ENCODE peak calls at places on chromosome 9, in seven cellular contexts. A is A549, R is gastrocnemius medialis, J is testis, Z is IMR-90, W is stomach, V is tibial nerve. H is an unnamed sample.

GRCh38 chr9:71249729-71250317 is 128.4 kb upstream of the TRPM3 start:
- DNase-seq in A (peak; percentile 73), R (no peak), J (peak; percentile 46), Z (peak; percentile 64), W (no peak), V (no peak), H (no peak)

GRCh38 chr9:99783799-99784198 is 37.9 kb upstream of the NR4A3 start:
- DNase-seq in A (no peak), R (no peak), J (no peak), Z (no peak), W (no peak), V (no peak), H (no peak)

GRCh38 chr9:18473551-18474279 is at the start of gene ADAMTSL1:
- DNase-seq in A (no peak), R (no peak), J (peak; percentile 32), Z (peak; percentile 72), W (peak; percentile 48), V (no peak), H (no peak)

GRCh38 chr9:69325409-69326212 is 596 bp downstream of the ENTREP1 start:
- DNase-seq in A (no peak), R (peak; percentile 35), J (peak; percentile 36), Z (no peak), W (peak; percentile 45), V (no peak), H (no peak)

GRCh38 chr9:93895535-93895934 is 59.6 kb downstream of the BARX1 start:
- DNase-seq in A (no peak), R (no peak), J (no peak), Z (no peak), W (no peak), V (no peak), H (no peak)

GRCh38 chr9:106286249-106286648 is 576.7 kb upstream of the ZNF462 start:
- DNase-seq in A (peak; percentile 11), R (no peak), J (peak; percentile 48), Z (no peak), W (no peak), V (no peak), H (no peak)

GRCh38 chr9:109401169-109401989 is 80.5 kb upstream of the EPB41L4B start:
- DNase-seq in A (peak; percentile 74), R (no peak), J (peak; percentile 72), Z (peak; percentile 35), W (peak; percentile 80), V (no peak), H (no peak)

GRCh38 chr9:107739601-107740082 is 250.1 kb upstream of the KLF4 start:
- DNase-seq in A (no peak), R (peak; percentile 78), J (peak; percentile 71), Z (peak; percentile 15), W (peak; percentile 71), V (no peak), H (no peak)

GRCh38 chr9:107856633-107857032 is 367.1 kb upstream of the KLF4 start:
- DNase-seq in A (peak; percentile 12), R (no peak), J (no peak), Z (no peak), W (no peak), V (no peak), H (no peak)

GRCh38 chr9:14811844-14812243 is 89.3 kb upstream of the CER1 start:
- DNase-seq in A (no peak), R (no peak), J (no peak), Z (no peak), W (no peak), V (no peak), H (no peak)

GRCh38 chr9:18761742-18762141 is 271.3 kb downstream of the SAXO1 start:
- DNase-seq in A (no peak), R (no peak), J (no peak), Z (no peak), W (no peak), V (no peak), H (no peak)

GRCh38 chr9:108444400-108445358 is 411.1 kb downstream of the ACTL7B start:
- DNase-seq in A (peak; percentile 30), R (no peak), J (no peak), Z (peak; percentile 96), W (no peak), V (no peak), H (no peak)

GRCh38 chr9:124450241-124450924 is at the start of gene ADGRD2:
- DNase-seq in A (no peak), R (no peak), J (peak; percentile 63), Z (peak; percentile 4), W (no peak), V (no peak), H (no peak)

GRCh38 chr9:68947842-68948569 is 65.9 kb downstream of the PRKACG start:
- DNase-seq in A (no peak), R (no peak), J (no peak), Z (no peak), W (no peak), V (no peak), H (no peak)

GRCh38 chr9:121299467-121300282 is 31.7 kb downstream of the GSN start:
- DNase-seq in A (no peak), R (peak; percentile 75), J (no peak), Z (no peak), W (peak; percentile 57), V (peak; percentile 78), H (no peak)
- TF ChIP-seq POLR2A in A (no peak), R (peak; percentile 51), J (no peak), Z (no peak), W (no peak), V (peak; percentile 77), H (peak; percentile 11)

GRCh38 chr9:125585503-125586172 is 121.4 kb downstream of the MAPKAP1 start:
- DNase-seq in A (no peak), R (no peak), J (no peak), Z (no peak), W (no peak), V (no peak), H (no peak)

GRCh38 chr9:125587819-125588460 is 119.1 kb downstream of the MAPKAP1 start:
- DNase-seq in A (no peak), R (no peak), J (no peak), Z (no peak), W (no peak), V (no peak), H (no peak)

GRCh38 chr9:125589287-125589686 is 117.7 kb downstream of the MAPKAP1 start:
- DNase-seq in A (no peak), R (no peak), J (no peak), Z (no peak), W (no peak), V (no peak), H (no peak)

GRCh38 chr9:125591245-125591644 is 115.8 kb downstream of the MAPKAP1 start:
- DNase-seq in A (no peak), R (no peak), J (no peak), Z (no peak), W (no peak), V (no peak), H (no peak)

GRCh38 chr9:125586173-125586512 is 120.9 kb downstream of the MAPKAP1 start:
- DNase-seq in A (no peak), R (no peak), J (no peak), Z (no peak), W (no peak), V (no peak), H (no peak)
- TF ChIP-seq CTCF in A (no peak), R (no peak), J (no peak), Z (no peak), W (no peak), V (no peak), H (no peak)

DNA sequence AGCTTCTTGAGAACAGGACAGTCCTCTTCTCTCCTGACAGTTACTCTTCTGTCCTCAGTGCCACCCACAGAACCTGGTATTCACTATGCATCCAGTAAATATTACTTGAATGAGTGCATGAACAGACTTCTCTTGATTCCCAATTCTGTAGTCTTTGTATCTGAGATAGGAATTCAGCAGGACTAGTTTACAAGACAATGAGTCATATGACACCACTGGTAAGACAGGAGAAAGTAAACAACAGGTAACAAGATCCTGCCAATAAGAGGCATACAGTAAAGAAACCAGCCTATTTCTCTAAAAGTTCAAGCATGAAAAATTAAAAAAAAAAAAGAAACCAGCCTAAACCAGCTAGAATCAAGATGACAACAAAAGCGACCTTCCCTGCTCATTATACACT is 6.2 kb downstream of the ZNF883 start:
- DNase-seq in A (no peak), R (no peak), J (no peak), Z (no peak), W (no peak), V (no peak), H (no peak)
- H3K9me3 ChIP-seq in A (peaks cover 29% of the 10 kb centered on the region), R (no peaks in the 10 kb centered on the region), J (no peaks in the 10 kb centered on the region), Z (peaks cover 17% of the 10 kb centered on the region), W (peaks cover 85% of the 10 kb centered on the region), V (peaks cover 34% of the 10 kb centered on the region), H (no peaks in the 10 kb centered on the region)

DNA sequence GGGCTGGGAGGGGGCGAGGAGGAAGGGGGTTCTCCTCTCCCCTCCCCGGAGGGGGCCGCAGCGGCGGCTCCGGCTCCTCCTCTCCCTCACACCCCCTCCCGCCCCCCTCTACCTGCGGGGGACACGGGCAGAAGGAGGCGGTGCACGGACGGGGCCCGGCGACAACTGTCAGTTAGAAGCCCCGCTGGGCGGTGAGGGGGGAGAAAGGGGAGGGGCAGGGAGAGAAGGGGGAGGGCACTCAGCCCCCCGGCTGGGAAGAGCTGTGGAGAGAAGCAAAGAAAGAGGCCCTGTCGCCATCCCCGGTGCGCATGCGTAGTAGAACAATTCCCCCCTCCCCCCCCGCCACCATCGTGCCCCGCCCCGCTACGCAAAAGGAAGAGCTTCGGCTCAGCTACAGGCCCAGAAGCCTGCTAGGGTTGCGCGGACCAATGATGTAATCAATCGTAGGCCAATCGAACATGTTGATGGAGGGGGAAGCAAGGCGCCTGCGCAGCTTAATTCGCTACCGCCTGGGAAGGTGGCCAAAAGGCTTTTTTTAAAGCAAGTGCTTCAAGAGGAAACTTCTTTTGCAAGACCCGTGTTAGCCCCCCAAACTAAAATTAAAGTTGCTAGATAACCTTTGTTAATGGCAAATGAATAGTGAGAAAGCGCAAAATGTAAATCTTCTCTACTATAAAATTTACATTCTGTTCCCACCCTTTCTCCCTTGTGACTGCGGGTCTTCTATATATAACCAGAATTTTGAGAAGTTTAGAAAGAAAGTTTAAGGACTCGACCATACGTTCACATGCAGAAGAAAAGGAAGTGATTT is 7.0 kb downstream of the RANBP6 start:
- DNase-seq in A (peak; percentile 99), R (peak; percentile 98), J (peak; percentile 97), Z (peak; percentile 99), W (peak; percentile 96), V (peak; percentile 86), H (peak; percentile 100)
- TF ChIP-seq POLR2A in A (no peak), R (peak; percentile 69), J (no peak), Z (no peak), W (no peak), V (peak; percentile 35), H (peak; percentile 29)

GRCh38 chr9:92508018-92508417 is 25.7 kb upstream of the ASPN start:
- DNase-seq in A (no peak), R (no peak), J (no peak), Z (no peak), W (no peak), V (no peak), H (no peak)
- TF ChIP-seq CTCF in A (no peak), R (no peak), J (no peak), Z (no peak), W (no peak), V (no peak), H (peak; percentile 13)

DNA sequence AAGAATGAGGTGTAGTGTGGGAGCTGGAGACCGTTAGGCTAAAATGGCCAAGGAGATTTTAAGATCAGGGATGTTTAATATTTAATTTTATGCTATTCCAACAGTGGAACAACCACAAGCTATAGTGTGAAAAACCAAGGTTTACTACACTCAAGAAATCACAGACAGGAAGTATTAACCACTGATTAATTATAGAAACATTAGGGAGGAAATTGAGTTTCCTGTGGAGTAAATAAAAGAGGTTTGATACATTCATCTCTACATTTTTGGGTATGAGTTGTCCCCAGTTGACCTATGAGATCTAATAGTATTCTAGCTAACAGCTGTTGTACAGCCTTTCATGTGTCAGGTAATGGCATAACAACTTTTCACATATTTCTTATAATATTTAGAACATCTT is 103.7 kb upstream of the MPDZ start:
- DNase-seq in A (no peak), R (no peak), J (no peak), Z (no peak), W (no peak), V (no peak), H (no peak)
- H3K9me3 ChIP-seq in A (no peaks in the 10 kb centered on the region), R (no peaks in the 10 kb centered on the region), J (no peaks in the 10 kb centered on the region), Z (no peaks in the 10 kb centered on the region), W (no peaks in the 10 kb centered on the region), V (no peaks in the 10 kb centered on the region), H (no peaks in the 10 kb centered on the region)